ENCODE peak calls at places on chromosomes 12 and 14, in eight cellular contexts. X is CD8-positive, alpha-beta T cell; W is HCT116; U is fibroblast of lung; R is mucosa of descending colon; S is OCI-LY7; L is stomach; K is tibial nerve. D is an unnamed sample.

GRCh38 chr14:70893062-70893841 is 14.0 kb upstream of the PCNX1 start:
- DNase-seq in X (no peak), W (no peak), U (no peak), R (no peak), S (no peak), L (no peak), K (no peak), D (no peak)

GRCh38 chr12:14993537-14994266 is 20.9 kb downstream of the PDE6H start:
- DNase-seq in X (no peak), W (no peak), U (peak; percentile 19), R (no peak), S (peak; percentile 49), L (no peak), K (no peak), D (no peak)

GRCh38 chr14:89187501-89187900 is 229.5 kb downstream of the FOXN3 start:
- DNase-seq in X (no peak), W (no peak), U (no peak), R (no peak), S (no peak), L (no peak), K (no peak), D (no peak)

GRCh38 chr14:32608880-32609279 is 279.8 kb downstream of the AKAP6 start:
- DNase-seq in X (no peak), W (no peak), U (peak; percentile 22), R (no peak), S (no peak), L (no peak), K (no peak), D (no peak)

GRCh38 chr12:7638064-7638763 is 27.5 kb downstream of the APOBEC1 start:
- DNase-seq in X (no peak), W (no peak), U (no peak), R (no peak), S (no peak), L (no peak), K (no peak), D (no peak)

GRCh38 chr14:35352274-35353233 is 52.0 kb downstream of the NFKBIA start:
- DNase-seq in X (no peak), W (no peak), U (no peak), R (no peak), S (no peak), L (no peak), K (no peak), D (no peak)

GRCh38 chr12:120751389-120751788 is 25.8 kb downstream of the ACADS start:
- DNase-seq in X (no peak), W (no peak), U (no peak), R (no peak), S (no peak), L (no peak), K (no peak), D (no peak)

GRCh38 chr14:72543325-72543724 is 350.6 kb downstream of the DPF3 start:
- DNase-seq in X (no peak), W (no peak), U (no peak), R (no peak), S (no peak), L (no peak), K (no peak), D (no peak)

GRCh38 chr14:72254940-72255472 is 322.8 kb downstream of the RGS6 start:
- DNase-seq in X (no peak), W (no peak), U (no peak), R (no peak), S (no peak), L (no peak), K (no peak), D (no peak)

GRCh38 chr12:52867636-52868035 is 18.8 kb upstream of the KRT78 start:
- DNase-seq in X (peak; percentile 39), W (no peak), U (no peak), R (peak; percentile 85), S (no peak), L (peak; percentile 59), K (peak; percentile 42), D (peak; percentile 86)

GRCh38 chr12:76379261-76379660 is 31.0 kb upstream of the BBS10 start:
- DNase-seq in X (no peak), W (no peak), U (no peak), R (no peak), S (no peak), L (no peak), K (no peak), D (no peak)

GRCh38 chr14:22112004-22112403 is 438.4 kb upstream of the OR4E1 start:
- DNase-seq in X (no peak), W (no peak), U (no peak), R (peak; percentile 47), S (peak; percentile 29), L (no peak), K (no peak), D (no peak)

GRCh38 chr14:105268736-105269354 is 20.5 kb downstream of the BTBD6 start:
- DNase-seq in X (no peak), W (no peak), U (no peak), R (no peak), S (no peak), L (no peak), K (no peak), D (no peak)

GRCh38 chr12:61915420-61915819 is 344.8 kb upstream of the USP15 start:
- DNase-seq in X (no peak), W (no peak), U (no peak), R (no peak), S (no peak), L (no peak), K (no peak), D (no peak)

GRCh38 chr14:105568859-105569766 is 42.7 kb downstream of the TMEM121 start:
- DNase-seq in X (no peak), W (no peak), U (no peak), R (no peak), S (peak; percentile 10), L (no peak), K (no peak), D (peak; percentile 7)

GRCh38 chr14:90039253-90040010 is 22.4 kb upstream of the KCNK13 start:
- DNase-seq in X (no peak), W (no peak), U (no peak), R (no peak), S (no peak), L (no peak), K (no peak), D (no peak)

GRCh38 chr14:74619672-74620131 is 7.7 kb upstream of the LTBP2 start:
- DNase-seq in X (no peak), W (no peak), U (peak; percentile 97), R (peak; percentile 44), S (no peak), L (peak; percentile 53), K (peak; percentile 86), D (peak; percentile 91)

GRCh38 chr14:100902295-100902694 is 1.2 kb downstream of the RTL1 start:
- DNase-seq in X (no peak), W (peak; percentile 7), U (no peak), R (no peak), S (peak; percentile 5), L (no peak), K (no peak), D (no peak)

GRCh38 chr12:98856897-98857540 is 211.9 kb downstream of the APAF1 start:
- DNase-seq in X (no peak), W (no peak), U (no peak), R (no peak), S (no peak), L (no peak), K (no peak), D (no peak)

DNA sequence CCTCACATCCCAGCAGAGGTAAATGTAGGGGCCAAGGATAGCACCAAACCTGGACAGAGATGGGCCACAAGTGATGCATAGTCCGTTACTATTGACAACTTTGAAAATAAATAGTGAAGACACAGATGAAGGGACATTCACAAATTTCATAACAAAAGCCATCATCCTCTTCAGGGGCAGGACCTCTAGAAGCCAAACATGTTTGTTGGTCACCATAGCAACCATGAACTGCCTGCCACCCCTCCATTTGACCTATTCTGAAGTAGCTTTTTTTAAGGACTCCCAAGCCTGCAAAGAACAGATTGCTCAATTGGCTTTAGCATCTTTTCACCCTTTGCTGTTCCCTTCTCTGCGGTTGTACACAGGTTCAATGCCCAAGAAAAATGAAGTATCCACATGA is 35.7 kb upstream of the MDM1 start:
- DNase-seq in X (no peak), W (no peak), U (no peak), R (no peak), S (no peak), L (no peak), K (no peak), D (no peak)
- H3K4me1 ChIP-seq in X (peaks cover 57% of the 10 kb centered on the region), W (peaks cover 16% of the 10 kb centered on the region), U (peaks cover 3% of the 10 kb centered on the region), R (peaks cover 7% of the 10 kb centered on the region), S (peaks cover 10% of the 10 kb centered on the region), L (peaks cover 10% of the 10 kb centered on the region), K (peaks cover 40% of the 10 kb centered on the region), D (peaks cover 6% of the 10 kb centered on the region)

DNA sequence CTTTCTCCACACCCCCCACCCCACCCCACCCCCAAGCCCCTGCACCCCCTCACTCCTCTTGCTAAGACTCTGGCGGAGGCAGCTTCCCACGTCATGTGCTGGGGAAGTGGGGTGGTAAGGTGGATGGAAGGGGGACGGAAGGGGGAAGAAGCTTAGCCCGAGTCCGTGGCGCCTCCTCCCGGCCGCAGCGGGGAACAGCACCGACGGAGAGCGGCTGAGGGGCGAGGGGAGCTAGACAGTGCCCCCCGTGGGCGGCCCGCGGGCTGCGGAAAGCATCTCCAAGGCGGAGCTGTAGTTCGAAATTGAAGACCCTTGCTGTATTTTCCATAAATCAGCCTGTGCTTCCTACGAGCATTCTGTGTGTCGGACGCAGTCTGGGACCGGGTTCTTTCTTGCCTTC is 608 bp upstream of the GRIN2B start:
- DNase-seq in X (no peak), W (peak; percentile 15), U (no peak), R (no peak), S (no peak), L (no peak), K (no peak), D (no peak)
- TF ChIP-seq CTCF in X (no peak), W (peak; percentile 86), U (no peak), R (peak; percentile 8), S (peak; percentile 24), L (no peak), K (no peak), D (no peak)

DNA sequence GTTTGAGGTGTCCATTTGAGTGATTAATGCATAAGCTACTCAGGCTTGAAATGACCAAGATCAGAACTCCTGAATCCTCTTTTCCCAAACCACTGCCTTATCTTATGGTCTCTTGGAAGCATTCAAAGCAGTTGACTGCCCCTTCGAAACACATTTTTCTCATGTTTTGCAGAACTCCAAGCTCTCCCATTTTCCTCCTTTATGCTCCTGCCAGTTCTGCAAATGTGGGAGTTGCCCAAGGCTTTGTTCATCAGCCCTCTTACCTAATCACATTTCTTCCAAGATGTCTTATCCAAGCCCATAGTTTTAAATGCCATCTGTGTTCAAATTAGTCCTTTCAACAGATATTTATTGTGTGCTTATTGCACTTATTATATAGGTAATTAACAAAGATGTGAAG is 1.8 kb upstream of the DNAAF2 start:
- DNase-seq in X (no peak), W (no peak), U (no peak), R (no peak), S (no peak), L (no peak), K (no peak), D (no peak)
- H3K4me3 ChIP-seq in X (no peak overlapping the region), W (no peak overlapping the region), U (no peak overlapping the region), R (no peak overlapping the region), S (no peak overlapping the region), L (no peak overlapping the region), K (no peak overlapping the region), D (no peak overlapping the region)

DNA sequence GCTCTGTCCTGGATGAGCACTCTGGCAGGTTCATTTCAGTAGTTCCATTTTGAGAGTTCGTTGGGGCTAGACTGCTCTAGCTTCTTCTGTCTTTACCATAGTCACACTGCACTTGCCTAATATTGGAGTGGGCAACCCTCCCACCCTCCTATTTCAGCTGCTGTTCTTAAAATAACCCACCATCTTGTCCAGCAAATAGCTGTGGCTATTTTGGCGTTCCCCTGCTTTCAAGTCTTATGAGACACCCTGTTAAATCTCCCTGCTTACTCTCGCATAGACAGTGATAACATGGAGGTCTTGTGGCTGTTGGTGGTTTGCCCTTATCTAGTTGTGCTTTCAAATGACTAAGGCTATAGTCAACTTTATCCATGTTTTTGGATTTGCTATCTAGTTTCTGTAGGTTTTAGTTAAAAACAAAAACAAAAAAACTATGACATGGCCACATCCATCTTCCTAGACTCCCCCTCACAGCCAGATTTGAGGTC is 65.5 kb downstream of the LRP6 start:
- DNase-seq in X (no peak), W (no peak), U (no peak), R (no peak), S (no peak), L (no peak), K (no peak), D (no peak)
- H3K4me1 ChIP-seq in X (no peaks in the 10 kb centered on the region), W (no peaks in the 10 kb centered on the region), U (no peaks in the 10 kb centered on the region), R (no peaks in the 10 kb centered on the region), S (no peaks in the 10 kb centered on the region), L (no peaks in the 10 kb centered on the region), K (no peaks in the 10 kb centered on the region), D (no peaks in the 10 kb centered on the region)